ENCODE peak calls at places on chromosomes 11 and 22, in seven cellular contexts. N is GM12892, Y is SK-N-SH, X is GM12878, S is K562, U is HepG2, B is H1. A is an unnamed sample.

GRCh38 chr11:4430060-4430459 is 19.0 kb upstream of the OR52K2 start:
- DNase-seq in N (no peak), Y (no peak), X (no peak), S (no peak), U (no peak), B (no peak), A (no peak)

GRCh38 chr11:2944953-2945756 is 15.9 kb upstream of the PHLDA2 start:
- DNase-seq in N (no peak), Y (peak; percentile 85), X (no peak), S (no peak), U (no peak), B (peak; percentile 39), A (no peak)

GRCh38 chr11:58622344-58622743 is at the start of gene CNTF:
- DNase-seq in N (no peak), Y (no peak), X (no peak), S (no peak), U (no peak), B (no peak), A (no peak)

GRCh38 chr11:119729581-119730346 is 764 bp upstream of the NECTIN1 start:
- DNase-seq in N (no peak), Y (peak; percentile 85), X (no peak), S (no peak), U (no peak), B (no peak), A (no peak)

GRCh38 chr11:49202287-49202976 is 6.0 kb downstream of the FOLH1 start:
- DNase-seq in N (no peak), Y (no peak), X (no peak), S (no peak), U (no peak), B (no peak), A (no peak)

GRCh38 chr22:45785458-45785857 is 113.8 kb downstream of the ATXN10 start:
- DNase-seq in N (no peak), Y (no peak), X (no peak), S (no peak), U (peak; percentile 28), B (no peak), A (no peak)

GRCh38 chr11:123302751-123303195 is 107.7 kb upstream of the CLMP start:
- DNase-seq in N (no peak), Y (no peak), X (peak; percentile 79), S (no peak), U (no peak), B (no peak), A (peak; percentile 26)

GRCh38 chr11:33172996-33173395 is 11.7 kb upstream of the CSTF3 start:
- DNase-seq in N (no peak), Y (no peak), X (no peak), S (no peak), U (peak; percentile 32), B (no peak), A (no peak)

GRCh38 chr22:23204541-23205157 is 24.3 kb downstream of the BCR start:
- DNase-seq in N (no peak), Y (peak; percentile 82), X (no peak), S (no peak), U (no peak), B (no peak), A (no peak)

GRCh38 chr11:43954241-43954640 is 11.8 kb downstream of the C11orf96 start:
- DNase-seq in N (no peak), Y (no peak), X (no peak), S (no peak), U (no peak), B (no peak), A (no peak)

GRCh38 chr11:132878111-132878510 is 654.2 kb downstream of the OPCML start:
- DNase-seq in N (no peak), Y (no peak), X (no peak), S (no peak), U (no peak), B (no peak), A (no peak)

GRCh38 chr11:111602865-111603632 is 800 bp downstream of the SIK2 start:
- DNase-seq in N (peak; percentile 31), Y (peak; percentile 74), X (no peak), S (peak; percentile 43), U (no peak), B (no peak), A (no peak)

GRCh38 chr22:35480627-35481565 is 59.7 kb upstream of the RASD2 start:
- DNase-seq in N (no peak), Y (no peak), X (no peak), S (no peak), U (no peak), B (no peak), A (no peak)

GRCh38 chr11:67286621-67287333 is 2.3 kb upstream of the ANKRD13D start:
- DNase-seq in N (no peak), Y (no peak), X (no peak), S (no peak), U (no peak), B (no peak), A (no peak)

GRCh38 chr11:36016263-36016662 is 72.4 kb downstream of the LDLRAD3 start:
- DNase-seq in N (no peak), Y (no peak), X (no peak), S (no peak), U (no peak), B (no peak), A (no peak)

GRCh38 chr11:2885017-2885675 is 429 bp downstream of the CDKN1C start:
- DNase-seq in N (no peak), Y (peak; percentile 87), X (no peak), S (peak; percentile 79), U (no peak), B (no peak), A (no peak)

GRCh38 chr11:84069048-84069447 is 782.9 kb upstream of the CCDC90B start:
- DNase-seq in N (no peak), Y (no peak), X (no peak), S (no peak), U (no peak), B (no peak), A (no peak)

GRCh38 chr11:36774603-36775002 is 176.6 kb upstream of the RAG2 start:
- DNase-seq in N (no peak), Y (no peak), X (no peak), S (no peak), U (no peak), B (no peak), A (no peak)

GRCh38 chr11:10397226-10397987 is 57.7 kb upstream of the AMPD3 start:
- DNase-seq in N (no peak), Y (no peak), X (no peak), S (no peak), U (no peak), B (no peak), A (no peak)

GRCh38 chr22:25475554-25476022 is 88.9 kb upstream of the GRK3 start:
- DNase-seq in N (no peak), Y (peak; percentile 49), X (no peak), S (no peak), U (no peak), B (no peak), A (no peak)

GRCh38 chr22:24175160-24175808 is 6.0 kb upstream of the SUSD2 start:
- DNase-seq in N (peak; percentile 72), Y (peak; percentile 91), X (no peak), S (peak; percentile 67), U (peak; percentile 59), B (peak; percentile 46), A (peak; percentile 82)

GRCh38 chr11:23539556-23539955 is 679.3 kb upstream of the CCDC179 start:
- DNase-seq in N (no peak), Y (no peak), X (no peak), S (no peak), U (no peak), B (no peak), A (no peak)

GRCh38 chr11:79371724-79372123 is 69.1 kb downstream of the TENM4 start:
- DNase-seq in N (no peak), Y (no peak), X (no peak), S (no peak), U (no peak), B (no peak), A (no peak)

GRCh38 chr11:13942908-13943505 is 19.5 kb upstream of the SPON1 start:
- DNase-seq in N (no peak), Y (no peak), X (no peak), S (no peak), U (no peak), B (no peak), A (no peak)

GRCh38 chr11:30453705-30454104 is 130.8 kb downstream of the ARL14EP start:
- DNase-seq in N (no peak), Y (no peak), X (no peak), S (no peak), U (no peak), B (peak; percentile 51), A (no peak)

GRCh38 chr11:77672276-77672675 is 34.7 kb upstream of the CLNS1A start:
- DNase-seq in N (no peak), Y (no peak), X (no peak), S (no peak), U (no peak), B (no peak), A (no peak)
- TF ChIP-seq TAF1 in N (no peak), Y (no peak), X (no peak), S (no peak), U (no peak), B (no peak), A (no peak)

GRCh38 chr11:46916669-46917108 is 1.7 kb downstream of the LRP4 start:
- DNase-seq in N (no peak), Y (peak; percentile 81), X (no peak), S (peak; percentile 51), U (peak; percentile 55), B (no peak), A (peak; percentile 43)
- TF ChIP-seq POLR2AphosphoS5 in N (no peak), Y (no peak), X (no peak), S (no peak), U (no peak), B (no peak), A (no peak)

DNA sequence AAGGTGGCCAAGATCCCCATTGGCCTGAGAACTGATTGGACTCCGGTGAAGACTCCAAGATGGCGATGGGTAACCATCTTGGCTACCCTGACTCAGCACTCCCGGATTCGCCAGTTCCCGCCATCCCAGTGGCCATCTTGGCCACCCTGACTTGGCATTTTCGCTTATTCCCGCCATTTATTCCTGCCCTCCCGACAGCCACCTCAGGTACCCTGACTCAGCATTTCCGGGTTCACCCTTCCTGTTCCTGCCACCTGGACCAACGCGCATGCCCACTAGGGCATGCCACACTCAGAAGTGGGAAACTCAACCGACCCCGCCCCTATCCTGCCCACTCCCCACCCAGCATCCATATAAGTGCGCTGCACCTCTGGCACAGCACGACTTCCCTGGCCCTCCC is 7.8 kb downstream of the OR8K5 start:
- DNase-seq in N (no peak), Y (no peak), X (no peak), S (no peak), U (no peak), B (no peak), A (no peak)
- TF ChIP-seq TAF1 in N (no peak), Y (no peak), X (no peak), S (no peak), U (no peak), B (no peak), A (no peak)

GRCh38 chr22:41983516-41983915 is 14.3 kb downstream of the SEPTIN3 start:
- DNase-seq in N (no peak), Y (no peak), X (no peak), S (no peak), U (no peak), B (no peak), A (no peak)

GRCh38 chr22:41984006-41984405 is 14.6 kb upstream of the WBP2NL start:
- DNase-seq in N (no peak), Y (no peak), X (no peak), S (no peak), U (no peak), B (no peak), A (no peak)

GRCh38 chr22:41978732-41979131 is 9.5 kb downstream of the SEPTIN3 start:
- DNase-seq in N (no peak), Y (no peak), X (no peak), S (no peak), U (no peak), B (no peak), A (no peak)

GRCh38 chr22:41979423-41980250 is 10.4 kb downstream of the SEPTIN3 start:
- DNase-seq in N (no peak), Y (no peak), X (no peak), S (no peak), U (no peak), B (no peak), A (no peak)

GRCh38 chr22:41982886-41983285 is 13.6 kb downstream of the SEPTIN3 start:
- DNase-seq in N (no peak), Y (no peak), X (no peak), S (no peak), U (no peak), B (no peak), A (no peak)
- TF ChIP-seq POLR2AphosphoS5 in N (no peak), Y (no peak), X (no peak), S (no peak), U (no peak), B (no peak), A (no peak)